ENCODE peak calls at places on chromosomes 2 and 18, in nine cellular contexts. J, C, H, N, U, E, W, T and G are unnamed samples.
A peak's percentile ranks its signal among the peaks of the same experiment; 100 is the strongest.

GRCh38 chr2:105961599-105962146 is 217.0 kb downstream of the NCK2 start:
- DNase-seq in J (no peak), C (no peak), H (no peak), N (no peak), U (no peak), E (no peak), W (no peak), T (no peak), G (no peak)

GRCh38 chr2:188978291-188979081 is 4.3 kb downstream of the COL3A1 start:
- DNase-seq in J (no peak), C (no peak), H (no peak), N (no peak), U (peak; percentile 69), E (peak; percentile 83), W (no peak), T (peak; percentile 42), G (no peak)

GRCh38 chr2:105886029-105886454 is 141.3 kb downstream of the NCK2 start:
- DNase-seq in J (no peak), C (no peak), H (no peak), N (no peak), U (peak; percentile 81), E (peak; percentile 67), W (no peak), T (no peak), G (no peak)

GRCh38 chr2:40451926-40452605 is at the start of gene SLC8A1:
- DNase-seq in J (no peak), C (no peak), H (peak; percentile 46), N (peak; percentile 55), U (peak; percentile 49), E (peak; percentile 81), W (no peak), T (no peak), G (peak; percentile 42)

GRCh38 chr18:58097127-58097906 is 53.3 kb downstream of the NEDD4L start:
- DNase-seq in J (no peak), C (no peak), H (no peak), N (peak; percentile 60), U (peak; percentile 37), E (peak; percentile 15), W (no peak), T (no peak), G (peak; percentile 66)

GRCh38 chr2:237154050-237154638 is 68.5 kb downstream of the COPS8 start:
- DNase-seq in J (peak; percentile 11), C (no peak), H (no peak), N (no peak), U (peak; percentile 81), E (peak; percentile 72), W (peak; percentile 73), T (no peak), G (no peak)

GRCh38 chr2:32355976-32356734 is 668 bp upstream of the BIRC6 start:
- DNase-seq in J (no peak), C (no peak), H (no peak), N (no peak), U (no peak), E (no peak), W (no peak), T (no peak), G (no peak)

GRCh38 chr2:100780203-100781008 is 39.5 kb upstream of the NPAS2 start:
- DNase-seq in J (no peak), C (peak; percentile 35), H (no peak), N (no peak), U (peak; percentile 81), E (no peak), W (no peak), T (peak; percentile 16), G (no peak)

GRCh38 chr2:83394134-83394965 is 1064.7 kb downstream of the SUCLG1 start:
- DNase-seq in J (no peak), C (no peak), H (no peak), N (no peak), U (no peak), E (no peak), W (no peak), T (no peak), G (no peak)

GRCh38 chr18:28715206-28715605 is 538.3 kb upstream of the CDH2 start:
- DNase-seq in J (no peak), C (no peak), H (no peak), N (no peak), U (no peak), E (peak; percentile 59), W (no peak), T (no peak), G (no peak)

GRCh38 chr2:215420471-215420935 is 15.4 kb downstream of the FN1 start:
- DNase-seq in J (peak; percentile 9), C (no peak), H (no peak), N (no peak), U (no peak), E (no peak), W (no peak), T (no peak), G (no peak)

DNA sequence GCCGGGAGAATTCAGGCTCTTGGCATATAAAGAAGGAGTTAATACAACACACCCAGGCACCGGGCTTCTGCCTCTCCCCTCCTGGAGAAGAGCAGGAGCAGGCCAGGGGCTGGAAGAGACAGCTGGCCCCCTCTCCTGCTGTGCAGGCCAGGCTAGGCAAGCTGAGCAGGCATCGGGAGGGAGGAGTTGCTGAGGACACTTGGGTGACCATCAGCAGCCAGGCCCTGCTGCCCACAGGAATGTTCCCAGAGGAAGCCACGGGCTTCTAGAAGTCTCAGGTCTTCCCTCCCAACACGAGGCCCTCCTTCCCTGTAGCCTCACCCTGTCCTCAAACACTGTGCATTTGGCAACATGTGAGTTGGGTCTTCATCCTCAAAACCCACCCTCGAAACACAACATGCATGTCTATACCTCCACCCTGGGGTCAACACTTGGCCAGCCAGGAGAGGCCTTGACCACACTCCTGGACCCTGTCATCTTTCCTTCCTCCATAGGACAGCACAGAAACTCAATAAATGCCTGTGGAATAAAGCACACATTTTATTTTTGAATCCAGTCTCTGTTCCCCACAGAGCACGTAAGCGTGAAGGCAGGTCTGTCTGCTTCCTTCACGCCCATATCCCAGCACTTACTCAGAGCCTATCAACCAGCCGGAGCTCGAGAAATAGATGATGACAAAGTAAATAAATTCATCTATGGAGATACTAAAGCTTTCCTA is 433.8 kb upstream of the ID2 start:
- DNase-seq in J (no peak), C (no peak), H (no peak), N (no peak), U (peak; percentile 6), E (peak; percentile 59), W (no peak), T (no peak), G (no peak)
- H3K9me3 ChIP-seq in J (no peaks in the 10 kb centered on the region), C (no peaks in the 10 kb centered on the region), H (peaks cover 14% of the 10 kb centered on the region), N (peaks cover 9% of the 10 kb centered on the region), U (peaks cover 7% of the 10 kb centered on the region), E (peaks cover 7% of the 10 kb centered on the region), W (peaks cover 5% of the 10 kb centered on the region), T (no peaks in the 10 kb centered on the region), G (peaks cover 12% of the 10 kb centered on the region)

GRCh38 chr2:160125366-160125765 is 63.0 kb upstream of the PLA2R1 start:
- DNase-seq in J (no peak), C (no peak), H (no peak), N (no peak), U (no peak), E (no peak), W (no peak), T (no peak), G (no peak)
- H3K9me3 ChIP-seq in J (no peaks in the 10 kb centered on the region), C (no peaks in the 10 kb centered on the region), H (no peaks in the 10 kb centered on the region), N (no peaks in the 10 kb centered on the region), U (no peaks in the 10 kb centered on the region), E (no peaks in the 10 kb centered on the region), W (no peaks in the 10 kb centered on the region), T (no peaks in the 10 kb centered on the region), G (no peaks in the 10 kb centered on the region)

GRCh38 chr18:78977627-78978271 is 1.9 kb upstream of the SALL3 start:
- DNase-seq in J (no peak), C (no peak), H (no peak), N (no peak), U (no peak), E (no peak), W (no peak), T (no peak), G (peak; percentile 54)

GRCh38 chr18:78978336-78979057 is 1.1 kb upstream of the SALL3 start:
- DNase-seq in J (no peak), C (no peak), H (no peak), N (no peak), U (no peak), E (no peak), W (no peak), T (no peak), G (peak; percentile 58)

GRCh38 chr18:78975699-78976098 is 3.9 kb upstream of the SALL3 start:
- DNase-seq in J (no peak), C (no peak), H (no peak), N (no peak), U (no peak), E (no peak), W (no peak), T (no peak), G (no peak)

GRCh38 chr18:78975282-78975681 is 4.3 kb upstream of the SALL3 start:
- DNase-seq in J (no peak), C (no peak), H (no peak), N (no peak), U (no peak), E (no peak), W (peak; percentile 23), T (no peak), G (no peak)

DNA sequence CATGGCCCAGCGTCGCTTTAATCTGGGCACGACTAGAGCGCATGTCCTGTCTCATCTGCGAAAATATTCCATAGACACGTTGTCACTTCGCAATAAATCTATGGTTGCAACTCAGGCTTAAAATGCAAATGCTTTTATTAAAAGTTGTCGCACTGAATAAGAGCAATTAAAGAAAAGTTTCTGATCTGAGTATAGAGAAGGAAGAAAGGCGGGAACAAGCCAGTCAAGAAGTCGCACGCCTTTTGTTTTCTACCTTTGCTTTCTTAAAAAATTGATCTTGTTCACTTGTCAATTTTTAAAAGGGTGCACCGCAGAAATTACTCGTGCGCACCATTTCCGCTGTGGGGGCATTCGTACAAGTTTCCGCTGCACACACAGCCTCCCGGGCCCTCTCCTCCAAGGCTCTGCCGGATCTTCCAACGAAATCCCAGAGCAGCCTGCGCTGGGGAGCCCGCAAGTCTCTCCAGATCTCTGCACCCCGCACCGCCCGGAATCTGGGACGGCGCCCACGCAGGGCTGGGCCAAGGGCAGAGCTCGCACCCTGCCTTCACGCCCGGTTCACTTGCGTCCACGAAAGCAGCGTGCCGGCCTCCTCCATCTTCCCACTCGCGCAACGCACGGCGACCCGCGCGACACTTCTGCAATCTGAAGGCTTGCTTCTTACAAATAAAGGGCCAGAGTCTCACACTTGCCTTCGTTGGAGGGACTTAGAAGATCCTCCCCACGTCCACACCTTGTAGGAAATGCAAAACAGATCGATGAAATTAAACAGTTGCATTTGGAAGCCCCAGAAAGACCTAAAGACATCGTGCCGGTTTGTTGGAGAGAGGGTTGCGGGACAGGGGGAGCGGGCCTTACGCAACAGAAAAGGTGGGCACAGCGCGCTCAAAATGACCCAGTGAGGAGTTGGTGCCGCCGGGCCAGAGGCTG is 2.7 kb upstream of the SALL3 start:
- DNase-seq in J (no peak), C (no peak), H (no peak), N (no peak), U (no peak), E (peak; percentile 0), W (no peak), T (no peak), G (no peak)
- H3K9me3 ChIP-seq in J (no peaks in the 10 kb centered on the region), C (no peaks in the 10 kb centered on the region), H (no peaks in the 10 kb centered on the region), N (no peaks in the 10 kb centered on the region), U (peaks cover 6% of the 10 kb centered on the region), E (peaks cover 15% of the 10 kb centered on the region), W (no peaks in the 10 kb centered on the region), T (no peaks in the 10 kb centered on the region), G (no peaks in the 10 kb centered on the region)

DNA sequence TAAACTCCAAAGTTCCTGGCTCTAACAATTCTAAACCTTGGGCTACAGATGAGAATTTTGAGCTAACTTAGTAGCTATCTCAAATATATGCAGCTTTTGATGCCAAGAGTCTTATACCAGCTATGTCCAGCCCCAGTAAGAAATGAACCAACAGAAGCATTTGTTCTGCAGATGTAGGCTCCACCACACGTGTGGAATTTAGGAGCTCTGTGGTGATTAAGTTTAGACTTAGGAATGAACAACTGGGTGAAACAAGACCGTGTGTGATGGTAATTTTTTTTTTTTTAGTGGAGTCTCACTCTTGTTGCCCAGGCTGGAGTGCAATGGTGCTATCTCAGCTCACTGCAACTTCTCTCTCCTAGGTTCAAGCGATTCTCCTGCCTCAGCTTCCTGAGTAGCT is 179.7 kb downstream of the ANKRD30B start:
- DNase-seq in J (no peak), C (no peak), H (no peak), N (no peak), U (no peak), E (no peak), W (no peak), T (no peak), G (no peak)
- H3K9me3 ChIP-seq in J (no peaks in the 10 kb centered on the region), C (no peaks in the 10 kb centered on the region), H (no peaks in the 10 kb centered on the region), N (no peaks in the 10 kb centered on the region), U (peaks cover 42% of the 10 kb centered on the region), E (no peaks in the 10 kb centered on the region), W (no peaks in the 10 kb centered on the region), T (no peaks in the 10 kb centered on the region), G (no peaks in the 10 kb centered on the region)